ENCODE peak calls at places on chromosomes 7 and 10, in five cellular contexts. D is prostate gland, R is AG08395, I is T1000, Z is retinal pigment epithelial cell. P is an unnamed sample.

GRCh38 chr7:100559127-100559526 is 14.6 kb downstream of the SAP25 start:
- DNase-seq in D (no peak), R (no peak), I (no peak), Z (no peak), P (no peak)

GRCh38 chr10:116241025-116241424 is 32.0 kb downstream of the GFRA1 start:
- DNase-seq in D (no peak), R (no peak), I (no peak), Z (no peak), P (no peak)

GRCh38 chr10:6406220-6407033 is 173.6 kb downstream of the PRKCQ start:
- DNase-seq in D (no peak), R (peak; percentile 34), I (no peak), Z (no peak), P (peak; percentile 28)

GRCh38 chr7:131105803-131106680 is 221.6 kb upstream of the MKLN1 start:
- DNase-seq in D (peak; percentile 65), R (peak; percentile 77), I (peak; percentile 38), Z (no peak), P (peak; percentile 65)

GRCh38 chr10:93062499-93063216 is 2.1 kb downstream of the CYP26C1 start:
- DNase-seq in D (no peak), R (peak; percentile 45), I (peak; percentile 29), Z (no peak), P (no peak)

GRCh38 chr7:158185653-158186052 is 402.0 kb downstream of the PTPRN2 start:
- DNase-seq in D (no peak), R (no peak), I (no peak), Z (no peak), P (no peak)

GRCh38 chr10:14329609-14330246 is 996 bp downstream of the FRMD4A start:
- DNase-seq in D (no peak), R (no peak), I (no peak), Z (no peak), P (no peak)

GRCh38 chr10:59865101-59865500 is 41.3 kb downstream of the CCDC6 start:
- DNase-seq in D (peak; percentile 50), R (no peak), I (no peak), Z (no peak), P (no peak)

GRCh38 chr10:76492026-76492425 is 1060.6 kb downstream of the LRMDA start:
- DNase-seq in D (no peak), R (peak; percentile 39), I (peak; percentile 11), Z (peak; percentile 71), P (no peak)

GRCh38 chr7:29859491-29860180 is 53.3 kb downstream of the WIPF3 start:
- DNase-seq in D (no peak), R (no peak), I (no peak), Z (no peak), P (no peak)

GRCh38 chr10:3911713-3912442 is 126.9 kb upstream of the KLF6 start:
- DNase-seq in D (peak; percentile 67), R (peak; percentile 46), I (no peak), Z (no peak), P (no peak)